ENCODE peak calls at places on chromosomes 16 and 17, in nine cellular contexts. U is left ventricle myocardium inferior, C is pancreas, V is PC-3, F is neural progenitor cell, D is stomach, X is H1, I is hepatocyte, N is iPS DF 6.9. L is an unnamed sample. For H3K4me1, the result is how much of the 10 kb centered on the place peaks cover.

GRCh38 chr17:1743094-1743452 is 402 bp downstream of the SERPINF2 start:
- DNase-seq in U (no peak), N (no peak), V (no peak), X (no peak), F (no peak), I (no peak), C (no peak), D (no peak), L (no peak)

GRCh38 chr16:55035037-55035436 is 104.4 kb downstream of the IRX5 start:
- DNase-seq in C (no peak), U (no peak), V (peak), X (peak), N (no peak), F (peak), D (peak), I (peak), L (peak)

GRCh38 chr16:30747331-30747730 is 894 bp upstream of the PHKG2 start:
- DNase-seq in X (no peak), V (peak), C (no peak), U (no peak), N (no peak), F (no peak), D (no peak), I (peak), L (peak)

GRCh38 chr16:27110524-27110896 is 43.8 kb downstream of the C16orf82 start:
- DNase-seq in D (no peak), I (no peak), V (no peak), X (no peak), N (no peak), F (no peak), C (no peak), U (no peak), L (no peak)

GRCh38 chr16:66662445-66663194 is 33.9 kb downstream of the CMTM4 start:
- DNase-seq in X (no peak), N (no peak), C (no peak), D (no peak), V (peak), I (peak), F (no peak), U (no peak), L (peak)

GRCh38 chr17:78789149-78789662 is 7.1 kb upstream of the CYTH1 start:
- DNase-seq in C (no peak), I (no peak), F (no peak), U (no peak), D (no peak), V (no peak), N (no peak), X (no peak), L (no peak)

GRCh38 chr17:69654981-69655581 is 240.6 kb downstream of the MAP2K6 start:
- DNase-seq in I (peak), V (peak), F (no peak), U (no peak), D (no peak), C (no peak), N (no peak), X (no peak), L (no peak)

GRCh38 chr16:2388875-2389433 is 40.3 kb upstream of the CCNF start:
- DNase-seq in U (no peak), X (no peak), V (peak), I (no peak), N (no peak), F (no peak), D (peak), C (peak), L (no peak)

GRCh38 chr17:72400488-72400827 is 279.6 kb downstream of the SOX9 start:
- DNase-seq in I (no peak), V (no peak), D (no peak), X (no peak), F (no peak), N (no peak), C (no peak), U (no peak), L (no peak)

GRCh38 chr17:38451840-38452529 is 23.7 kb downstream of the ARHGAP23 start:
- DNase-seq in F (peak), C (no peak), N (peak), U (no peak), I (peak), D (no peak), X (no peak), V (no peak), L (no peak)

GRCh38 chr16:79444522-79445040 is 156.0 kb downstream of the MAF start:
- DNase-seq in N (no peak), I (peak), U (no peak), D (no peak), V (no peak), X (no peak), F (no peak), C (no peak), L (peak)

GRCh38 chr17:35289222-35289621 is 46.4 kb downstream of the SLFN5 start:
- DNase-seq in D (no peak), U (no peak), N (no peak), X (no peak), I (no peak), C (no peak), F (no peak), V (no peak), L (peak)

GRCh38 chr17:7803981-7804380 is 30.0 kb upstream of the KDM6B start:
- DNase-seq in D (peak), C (no peak), V (peak), F (no peak), U (no peak), N (no peak), I (no peak), X (no peak), L (peak)

GRCh38 chr16:25419681-25420080 is 162.0 kb upstream of the ZKSCAN2 start:
- DNase-seq in I (no peak), F (no peak), N (no peak), C (no peak), D (no peak), U (no peak), V (no peak), X (no peak), L (no peak)

GRCh38 chr17:16197276-16197675 is 18.1 kb downstream of the NCOR1 start:
- DNase-seq in F (no peak), C (no peak), U (no peak), V (no peak), D (no peak), X (no peak), N (no peak), I (no peak), L (no peak)

GRCh38 chr16:23302045-23302956 is at the start of gene SCNN1B:
- DNase-seq in N (no peak), I (no peak), C (peak), D (peak), U (no peak), V (peak), X (peak), F (peak), L (no peak)

GRCh38 chr17:79316805-79317204 is 242.2 kb downstream of the ENGASE start:
- DNase-seq in N (no peak), U (no peak), V (no peak), D (no peak), C (no peak), I (no peak), F (no peak), X (no peak), L (no peak)

GRCh38 chr17:17714261-17714866 is 33.1 kb downstream of the RAI1 start:
- DNase-seq in U (no peak), N (no peak), I (no peak), X (no peak), C (no peak), D (no peak), V (no peak), F (no peak), L (no peak)

GRCh38 chr17:57140321-57140720 is 55.3 kb downstream of the AKAP1 start:
- DNase-seq in V (no peak), I (no peak), X (no peak), U (no peak), N (no peak), C (no peak), D (no peak), F (no peak), L (no peak)

GRCh38 chr16:82881517-82881916 is 254.7 kb downstream of the CDH13 start:
- DNase-seq in F (no peak), U (no peak), N (no peak), C (no peak), X (no peak), I (no peak), V (no peak), D (no peak), L (no peak)

GRCh38 chr16:65336169-65336568 is 214.3 kb upstream of the CDH11 start:
- DNase-seq in U (no peak), I (no peak), F (no peak), V (peak), C (no peak), X (no peak), D (no peak), N (no peak), L (no peak)

GRCh38 chr17:57075193-57075592 is 9.9 kb upstream of the AKAP1 start:
- DNase-seq in U (no peak), V (no peak), X (no peak), C (no peak), D (no peak), I (no peak), F (no peak), N (no peak), L (no peak)

GRCh38 chr17:2691069-2691871 is 20.3 kb downstream of the CLUH start:
- DNase-seq in V (no peak), U (no peak), F (no peak), X (no peak), N (no peak), I (no peak), D (no peak), C (peak), L (no peak)

GRCh38 chr16:27806388-27806787 is 256.4 kb downstream of the KATNIP start:
- DNase-seq in I (no peak), N (no peak), C (no peak), X (no peak), V (no peak), F (no peak), D (no peak), U (no peak), L (no peak)

GRCh38 chr17:9606453-9606852 is 30.0 kb downstream of the CFAP52 start:
- DNase-seq in U (no peak), C (no peak), V (no peak), N (no peak), F (no peak), D (no peak), I (no peak), X (no peak), L (no peak)

GRCh38 chr17:46044286-46044928 is 45.4 kb downstream of the STH start:
- DNase-seq in D (peak), I (peak), F (peak), N (peak), C (no peak), V (peak), X (no peak), U (no peak), L (peak)

GRCh38 chr16:67247698-67248400 is 568 bp upstream of the FHOD1 start:
- DNase-seq in X (peak), I (no peak), U (no peak), C (no peak), N (no peak), F (no peak), V (no peak), D (no peak), L (no peak)

GRCh38 chr16:88365244-88365865 is 17.4 kb upstream of the ZNF469 start:
- DNase-seq in C (peak), U (peak), D (no peak), X (no peak), V (no peak), F (no peak), N (no peak), I (no peak), L (no peak)

GRCh38 chr16:66290431-66290830 is 76.1 kb upstream of the CDH5 start:
- DNase-seq in C (no peak), I (no peak), D (no peak), V (no peak), X (no peak), F (no peak), U (no peak), N (no peak), L (no peak)

GRCh38 chr16:81515721-81516120 is 71.1 kb downstream of the CMIP start:
- DNase-seq in X (no peak), F (no peak), V (no peak), I (no peak), C (no peak), U (no peak), D (no peak), N (no peak), L (no peak)

GRCh38 chr17:72270530-72270929 is 149.7 kb downstream of the SOX9 start:
- DNase-seq in X (no peak), D (no peak), F (no peak), C (no peak), I (no peak), N (no peak), V (peak), U (peak), L (peak)

GRCh38 chr17:4214142-4214541 is 49.6 kb downstream of the ANKFY1 start:
- DNase-seq in F (no peak), I (no peak), D (no peak), V (no peak), U (no peak), N (no peak), X (no peak), C (no peak), L (no peak)

GRCh38 chr17:57311281-57312216 is 55.2 kb downstream of the MSI2 start:
- DNase-seq in X (no peak), U (no peak), D (peak), V (no peak), N (no peak), C (no peak), F (no peak), I (no peak), L (peak)

GRCh38 chr17:3683054-3683511 is 12.9 kb downstream of the P2RX5 start:
- DNase-seq in U (no peak), I (no peak), V (peak), F (peak), C (no peak), X (peak), D (peak), N (no peak), L (peak)

GRCh38 chr16:84063972-84064371 is 21.4 kb upstream of the SLC38A8 start:
- DNase-seq in F (no peak), X (no peak), U (no peak), C (no peak), N (no peak), I (no peak), V (no peak), D (no peak), L (no peak)

DNA sequence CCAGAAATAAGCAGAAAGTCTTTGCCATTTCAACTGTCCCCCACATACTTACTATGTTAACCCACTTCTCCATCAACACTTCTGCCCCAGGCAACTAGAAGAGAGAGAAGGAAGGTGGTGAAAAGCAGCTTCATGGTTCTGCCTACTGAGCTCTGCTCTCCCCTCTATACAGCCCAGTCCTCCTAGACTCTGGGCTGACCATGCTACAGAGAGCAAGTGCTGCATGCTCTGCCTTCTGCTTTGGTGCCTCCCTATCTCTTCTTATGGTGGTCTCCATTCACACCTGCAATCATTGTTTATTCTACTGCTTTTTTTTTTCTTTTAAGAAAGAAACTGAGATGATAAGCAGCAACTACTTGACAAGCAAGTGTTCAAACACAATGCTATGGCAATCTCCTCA is 20.3 kb upstream of the CD300E start:
- DNase-seq in I (no peak), D (no peak), C (no peak), X (no peak), F (no peak), V (no peak), N (no peak), U (no peak), L (no peak)
- H3K27ac ChIP-seq in I (no peak), D (no peak), C (no peak), X (no peak), F (no peak), V (no peak), N (no peak), U (no peak), L (no peak)

DNA sequence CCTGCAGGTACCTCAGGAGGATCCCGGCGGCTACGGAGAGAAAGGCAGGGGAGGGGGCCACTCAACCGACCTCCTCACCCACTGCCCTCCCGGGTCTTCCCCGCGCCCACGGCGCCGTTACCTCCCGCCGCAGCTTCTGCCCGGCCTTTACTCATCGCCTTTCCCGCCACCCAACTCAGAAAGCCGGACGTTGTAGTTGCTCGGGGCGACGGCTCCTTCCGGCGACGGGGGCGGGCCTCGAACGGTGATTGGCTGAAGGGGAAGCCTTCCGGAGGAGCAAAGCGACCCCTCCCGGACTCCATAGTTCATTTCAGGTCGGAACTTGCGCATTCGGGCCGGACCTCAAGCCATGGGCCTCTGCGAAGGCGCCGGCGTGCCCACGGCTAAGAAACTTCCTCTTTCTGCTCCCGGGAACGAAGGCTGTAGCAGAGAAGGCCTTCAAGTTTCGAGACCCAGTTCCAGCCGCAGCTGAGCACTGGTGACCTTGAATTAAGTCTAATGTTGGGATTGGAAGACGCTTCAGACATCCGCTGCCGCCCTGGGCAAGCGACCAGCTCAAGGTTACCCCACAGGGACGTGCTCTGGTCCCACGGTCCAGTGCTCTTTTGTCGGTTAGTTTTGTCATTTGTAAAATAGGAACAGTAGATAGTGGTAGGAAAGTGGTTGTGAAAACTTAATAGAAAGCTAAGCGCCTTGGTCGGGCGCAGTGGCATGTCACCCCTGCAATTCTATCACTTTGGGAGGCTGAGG is at the start of gene PSMC3IP:
- DNase-seq in N (peak), U (peak), D (peak), F (peak), I (peak), V (peak), X (peak), C (peak), L (peak)
- H3K4me1 ChIP-seq in N (under half), U (under half), D (under half), F (under half), I (under half), V (under half), X (under half), C (under half), L (under half)

GRCh38 chr17:77696720-77697460 is 261.6 kb upstream of the TNRC6C start:
- DNase-seq in F (no peak), X (peak), I (peak), D (no peak), U (no peak), C (no peak), V (no peak), N (peak), L (no peak)
- H3K4me3 ChIP-seq in F (peak), X (peak), I (no peak), D (no peak), U (peak), C (no peak), V (no peak), N (peak), L (no peak)

DNA sequence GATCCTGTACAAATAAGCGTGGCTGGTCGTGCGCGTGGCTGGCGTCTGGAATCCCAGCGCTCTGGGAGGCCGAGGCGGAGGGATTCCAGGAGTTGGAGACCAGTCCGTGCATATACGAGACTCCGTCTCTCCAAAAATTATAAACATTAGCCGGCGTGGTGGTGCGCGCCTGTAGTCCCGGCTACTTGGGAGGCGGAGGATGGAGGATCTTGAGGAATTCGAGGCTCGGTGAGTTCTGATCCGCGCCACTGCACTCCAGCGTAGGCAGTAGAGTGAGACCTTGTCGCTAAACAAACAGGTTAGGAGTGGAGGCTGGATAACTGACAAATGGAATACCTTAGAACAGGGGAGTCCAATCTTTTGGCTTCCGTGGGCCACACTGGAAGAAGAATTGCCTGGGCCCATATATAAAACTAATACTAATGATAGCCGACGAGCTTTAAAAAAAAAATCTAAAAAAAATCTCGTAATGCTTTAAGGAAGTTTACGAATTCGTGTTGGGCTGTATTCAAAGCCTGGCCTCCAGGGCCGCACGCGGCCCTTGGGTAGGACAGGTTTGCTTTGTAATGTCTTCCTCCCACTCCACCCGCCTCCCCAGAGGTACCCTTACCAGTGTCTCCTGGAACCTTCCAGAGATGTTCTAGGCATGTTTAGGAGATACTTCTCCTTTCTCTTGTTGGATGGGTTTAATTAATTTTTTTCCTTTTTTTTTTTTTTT is 909 bp upstream of the RSL1D1 start:
- DNase-seq in X (no peak), V (peak), D (no peak), U (peak), N (no peak), F (no peak), I (peak), C (no peak), L (no peak)
- H3K27ac ChIP-seq in X (no peak), V (peak), D (peak), U (peak), N (no peak), F (no peak), I (peak), C (peak), L (peak)

DNA sequence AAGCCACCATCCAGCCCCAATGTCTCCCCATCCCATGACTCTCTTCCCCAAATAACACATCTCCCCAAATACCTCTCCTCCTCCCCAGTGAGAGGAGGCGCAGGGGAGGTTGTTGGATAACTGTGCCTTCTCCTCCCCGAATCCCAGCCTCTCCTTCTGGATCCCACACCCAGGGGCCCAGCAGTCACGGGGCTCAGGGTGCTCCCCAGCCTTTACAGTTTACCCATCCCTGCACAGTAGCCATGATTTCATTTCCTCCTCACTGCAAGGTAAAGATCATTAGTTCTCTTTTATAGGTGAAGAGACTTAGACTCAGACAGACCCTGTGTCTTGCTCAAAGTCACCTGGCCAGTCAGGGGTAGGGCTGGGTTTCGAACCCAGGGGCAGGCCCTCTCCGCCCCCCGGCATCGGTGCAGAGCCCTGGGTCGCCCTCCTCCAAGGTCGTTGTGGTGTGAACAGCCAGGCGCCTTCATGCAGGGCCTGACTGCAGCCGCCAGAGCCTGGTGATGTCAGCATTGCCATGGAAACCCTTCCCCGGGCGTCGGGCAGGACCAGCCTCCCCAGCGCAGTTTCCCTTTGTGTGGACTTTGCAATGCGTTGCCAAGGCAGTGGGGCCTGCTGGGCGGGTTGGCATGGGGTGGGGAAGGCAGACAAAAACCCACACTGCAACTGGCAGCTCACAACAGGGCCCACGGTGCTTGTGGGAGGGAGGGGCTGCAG is 53.3 kb upstream of the TOB1 start:
- DNase-seq in V (peak), D (peak), X (peak), I (peak), F (peak), N (no peak), U (peak), C (peak), L (peak)
- H3K4me1 ChIP-seq in V (under half), D (half or more), X (under half), I (half or more), F (half or more), N (under half), U (half or more), C (half or more), L (under half)